ENCODE peak calls at places on chromosomes 1 and 21, in ten cellular contexts. F is stimulated activated CD4-positive, alpha-beta T cell treated with anti-CD3 and anti-CD28 coated beads, Interleukin-4, amount 100 ng/mL, for 1 hour; S is astrocyte of the spinal cord; Y is EL; C is lung; B is adipocyte; H is ELR; P is amygdala; A is H1; E is HCEC 1CT. D is an unnamed sample.

GRCh38 chr1:199029401-199029800 is 390.6 kb downstream of the PTPRC start:
- DNase-seq in F (no peak), S (peak; percentile 68), Y (peak; percentile 46), C (no peak), B (peak; percentile 19), H (peak; percentile 59), P (no peak), A (no peak), E (peak; percentile 65), D (peak; percentile 80)

GRCh38 chr1:19349999-19350398 is 37.9 kb downstream of the SLC66A1 start:
- DNase-seq in F (no peak), S (no peak), Y (no peak), C (no peak), B (no peak), H (no peak), P (no peak), A (no peak), E (no peak), D (no peak)

GRCh38 chr1:6001992-6002576 is 9.9 kb upstream of the NPHP4 start:
- DNase-seq in F (no peak), S (no peak), Y (no peak), C (no peak), B (no peak), H (no peak), P (no peak), A (no peak), E (no peak), D (peak; percentile 26)

GRCh38 chr1:18668051-18668450 is 37.4 kb downstream of the PAX7 start:
- DNase-seq in F (no peak), S (no peak), Y (no peak), C (no peak), B (no peak), H (no peak), P (no peak), A (no peak), E (no peak), D (no peak)

GRCh38 chr1:178472531-178472930 is 24.2 kb downstream of the CLEC20A start:
- DNase-seq in F (no peak), S (no peak), Y (no peak), C (no peak), B (no peak), H (no peak), P (no peak), A (no peak), E (no peak), D (no peak)

GRCh38 chr21:32463367-32463766 is 50.9 kb downstream of the EVA1C start:
- DNase-seq in F (no peak), S (peak; percentile 62), Y (peak; percentile 79), C (no peak), B (no peak), H (peak; percentile 86), P (no peak), A (no peak), E (no peak), D (peak; percentile 99)

GRCh38 chr21:43467785-43468184 is 40.9 kb upstream of the SIK1 start:
- DNase-seq in F (no peak), S (no peak), Y (no peak), C (no peak), B (no peak), H (no peak), P (no peak), A (no peak), E (no peak), D (no peak)

GRCh38 chr1:108725906-108726305 is 13.2 kb downstream of the FNDC7 start:
- DNase-seq in F (no peak), S (no peak), Y (no peak), C (no peak), B (no peak), H (no peak), P (no peak), A (no peak), E (no peak), D (no peak)

GRCh38 chr1:57304591-57304990 is 119.3 kb downstream of the DAB1 start:
- DNase-seq in F (no peak), S (no peak), Y (no peak), C (no peak), B (no peak), H (no peak), P (no peak), A (no peak), E (no peak), D (no peak)

GRCh38 chr1:38444311-38444710 is 397.7 kb upstream of the POU3F1 start:
- DNase-seq in F (no peak), S (peak; percentile 65), Y (peak; percentile 56), C (no peak), B (no peak), H (peak; percentile 17), P (no peak), A (no peak), E (no peak), D (peak; percentile 13)

GRCh38 chr1:157878059-157878458 is 36.5 kb upstream of the CD5L start:
- DNase-seq in F (no peak), S (peak; percentile 38), Y (peak; percentile 35), C (no peak), B (peak; percentile 24), H (peak; percentile 61), P (no peak), A (peak; percentile 10), E (peak; percentile 52), D (peak; percentile 56)

GRCh38 chr1:234260578-234260977 is 112.7 kb upstream of the COA6 start:
- DNase-seq in F (no peak), S (peak; percentile 9), Y (peak; percentile 7), C (no peak), B (no peak), H (peak; percentile 76), P (no peak), A (no peak), E (no peak), D (peak; percentile 73)